ENCODE peak calls at places on chromosomes 4 and X, in eight cellular contexts. P is fibroblast of lung, W is left ventricle myocardium inferior, J is suprapubic skin, R is HCT116, B is lower lobe of right lung, E is transverse colon, G is ovary. S is an unnamed sample.

GRCh38 chr4:89653012-89653411 is 183.9 kb downstream of the SNCA start:
- DNase-seq in P (no peak), W (no peak), J (no peak), R (no peak), B (no peak), E (no peak), G (no peak), S (no peak)

GRCh38 chr4:15297344-15297743 is 130.5 kb upstream of the C1QTNF7 start:
- DNase-seq in P (no peak), W (no peak), J (no peak), R (no peak), B (no peak), E (no peak), G (no peak), S (no peak)

GRCh38 chrX:68599256-68600152 is 48.0 kb upstream of the STARD8 start:
- DNase-seq in P (no peak), W (no peak), J (no peak), R (no peak), B (no peak), E (no peak), G (no peak), S (peak; percentile 20)

GRCh38 chr4:100086766-100087431 is 103.4 kb downstream of the DDIT4L start:
- DNase-seq in P (no peak), W (no peak), J (no peak), R (no peak), B (no peak), E (no peak), G (no peak), S (peak; percentile 65)

GRCh38 chrX:148593987-148594386 is 93.6 kb downstream of the AFF2 start:
- DNase-seq in P (no peak), W (no peak), J (no peak), R (no peak), B (no peak), E (no peak), G (no peak), S (no peak)

GRCh38 chr4:142021761-142022160 is 385.4 kb downstream of the IL15 start:
- DNase-seq in P (no peak), W (no peak), J (no peak), R (no peak), B (no peak), E (no peak), G (no peak), S (no peak)

GRCh38 chr4:11814758-11815157 is 386.1 kb upstream of the HS3ST1 start:
- DNase-seq in P (no peak), W (no peak), J (no peak), R (no peak), B (no peak), E (no peak), G (no peak), S (no peak)

GRCh38 chrX:100980608-100981497 is 11.3 kb downstream of the ARL13A start:
- DNase-seq in P (peak; percentile 82), W (no peak), J (no peak), R (peak; percentile 73), B (peak; percentile 52), E (no peak), G (no peak), S (peak; percentile 85)

GRCh38 chr4:173525118-173526033 is 4.7 kb downstream of the HAND2 start:
- DNase-seq in P (no peak), W (no peak), J (no peak), R (no peak), B (no peak), E (no peak), G (peak; percentile 53), S (no peak)

GRCh38 chr4:52657630-52658501 is 1.2 kb downstream of the USP46 start:
- DNase-seq in P (peak; percentile 39), W (no peak), J (no peak), R (peak; percentile 6), B (no peak), E (no peak), G (peak; percentile 39), S (peak; percentile 47)

GRCh38 chr4:67035501-67035900 is 509.8 kb downstream of the CENPC start:
- DNase-seq in P (peak; percentile 80), W (no peak), J (no peak), R (no peak), B (no peak), E (no peak), G (no peak), S (peak; percentile 98)

GRCh38 chrX:73214366-73215094 is at the start of gene NAP1L2:
- DNase-seq in P (peak; percentile 54), W (peak; percentile 14), J (no peak), R (no peak), B (peak; percentile 36), E (peak; percentile 26), G (peak; percentile 22), S (peak; percentile 77)

GRCh38 chrX:24298191-24298590 is 15.7 kb downstream of the SUPT20HL2 start:
- DNase-seq in P (peak; percentile 19), W (no peak), J (no peak), R (no peak), B (no peak), E (no peak), G (no peak), S (peak; percentile 15)

GRCh38 chrX:70481871-70482270 is 37.2 kb downstream of the DLG3 start:
- DNase-seq in P (no peak), W (no peak), J (no peak), R (no peak), B (no peak), E (no peak), G (no peak), S (no peak)

GRCh38 chr4:186710521-186711119 is 13.0 kb downstream of the FAT1 start:
- DNase-seq in P (no peak), W (no peak), J (no peak), R (no peak), B (no peak), E (no peak), G (no peak), S (no peak)

GRCh38 chr4:14726441-14727405 is 275.6 kb upstream of the CPEB2 start:
- DNase-seq in P (peak; percentile 68), W (no peak), J (no peak), R (no peak), B (no peak), E (peak; percentile 19), G (no peak), S (peak; percentile 82)

GRCh38 chr4:122577808-122578781 is 42.8 kb downstream of the IL21 start:
- DNase-seq in P (peak; percentile 16), W (no peak), J (no peak), R (peak; percentile 48), B (no peak), E (peak; percentile 43), G (no peak), S (peak; percentile 75)

GRCh38 chr4:109977854-109978501 is 65.3 kb downstream of the EGF start:
- DNase-seq in P (peak; percentile 59), W (no peak), J (no peak), R (peak; percentile 27), B (no peak), E (no peak), G (no peak), S (peak; percentile 79)

GRCh38 chr4:88138561-88138960 is 19.9 kb downstream of the ABCG2 start:
- DNase-seq in P (peak; percentile 83), W (no peak), J (no peak), R (no peak), B (no peak), E (no peak), G (no peak), S (peak; percentile 76)

GRCh38 chrX:154378059-154378798 is 866 bp upstream of the EMD start:
- DNase-seq in P (no peak), W (peak; percentile 56), J (no peak), R (no peak), B (peak; percentile 75), E (peak; percentile 61), G (peak; percentile 80), S (peak; percentile 45)

GRCh38 chr4:105184316-105184988 is 37.8 kb downstream of the TET2 start:
- DNase-seq in P (peak; percentile 57), W (no peak), J (no peak), R (peak; percentile 1), B (no peak), E (no peak), G (no peak), S (no peak)

DNA sequence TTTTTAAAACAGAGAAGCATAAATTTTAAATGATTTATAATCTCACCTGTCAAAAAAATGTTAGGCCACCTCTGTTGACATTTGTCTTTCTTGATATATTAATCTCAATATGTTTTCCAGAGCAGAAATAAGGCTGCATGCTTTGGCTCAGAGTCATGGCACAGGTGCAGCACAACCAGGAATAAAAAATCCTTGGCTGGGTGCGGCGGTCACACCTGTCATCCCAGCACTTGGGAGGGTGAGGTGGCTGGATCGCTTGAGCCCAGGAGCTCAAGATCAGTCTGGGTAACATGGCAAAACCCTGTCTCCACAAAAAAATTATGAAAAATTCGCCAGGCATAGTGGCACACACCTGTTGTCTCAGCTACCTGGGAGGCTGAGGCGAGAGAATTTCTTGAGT is 18.1 kb downstream of the CPLX1 start:
- DNase-seq in P (no peak), W (no peak), J (no peak), R (no peak), B (peak; percentile 9), E (peak; percentile 61), G (no peak), S (no peak)
- H3K4me3 ChIP-seq in P (no peak overlapping the region), W (no peak overlapping the region), J (no peak overlapping the region), R (no peak overlapping the region), B (no peak overlapping the region), E (no peak overlapping the region), G (no peak overlapping the region), S (no peak overlapping the region)

DNA sequence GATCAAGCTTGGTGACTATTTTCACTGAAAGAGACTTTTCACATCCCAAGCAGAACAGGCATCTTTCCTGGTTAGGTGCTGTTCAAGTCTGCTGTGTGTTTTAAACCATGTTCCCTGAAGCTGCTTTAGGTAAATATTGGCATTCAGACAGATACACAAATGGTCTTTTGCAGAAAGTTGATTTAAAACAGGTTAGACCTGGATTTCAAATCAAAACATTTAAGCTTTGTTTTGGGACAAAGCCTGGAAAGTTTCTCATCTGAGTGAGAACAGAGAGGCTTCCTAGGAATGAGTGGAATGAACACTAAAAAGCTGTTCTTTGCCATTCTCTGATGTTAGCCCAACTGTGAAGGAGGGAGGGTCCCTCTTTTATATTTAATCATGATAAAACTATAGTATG is 10.1 kb downstream of the ANXA3 start:
- DNase-seq in P (peak; percentile 74), W (no peak), J (no peak), R (no peak), B (no peak), E (no peak), G (no peak), S (peak; percentile 75)
- H3K4me1 ChIP-seq in P (peaks cover 15% of the 10 kb centered on the region), W (peaks cover 71% of the 10 kb centered on the region), J (no peaks in the 10 kb centered on the region), R (peaks cover 96% of the 10 kb centered on the region), B (peaks cover 44% of the 10 kb centered on the region), E (peaks cover 16% of the 10 kb centered on the region), G (no peaks in the 10 kb centered on the region), S (peaks cover 74% of the 10 kb centered on the region)

GRCh38 chrX:65451663-65452062 is 82.9 kb downstream of the LAS1L start:
- DNase-seq in P (peak; percentile 8), W (no peak), J (no peak), R (peak; percentile 6), B (no peak), E (peak; percentile 8), G (no peak), S (peak; percentile 53)
- H3K4me3 ChIP-seq in P (no peak overlapping the region), W (no peak overlapping the region), J (no peak overlapping the region), R (no peak overlapping the region), B (no peak overlapping the region), E (no peak overlapping the region), G (no peak overlapping the region), S (no peak overlapping the region)

DNA sequence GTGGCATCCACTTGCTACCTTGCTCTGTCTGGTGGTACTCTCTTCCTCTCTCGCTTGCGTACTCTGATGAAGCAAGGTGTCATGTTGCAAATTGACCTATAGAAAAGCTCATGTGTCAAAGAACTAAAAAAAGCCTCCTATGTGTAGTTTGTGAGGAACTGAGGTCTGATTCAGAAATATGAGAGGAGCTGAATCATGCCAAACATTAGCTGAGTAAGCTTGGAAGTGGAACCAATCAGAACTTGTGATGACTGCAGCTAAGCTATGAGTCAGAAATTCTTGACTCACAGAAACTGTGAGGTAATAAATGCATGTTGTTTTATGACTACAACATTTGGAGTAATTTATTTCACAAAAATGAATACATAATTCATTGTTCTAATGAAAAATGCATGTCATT is 2138.8 kb downstream of the PCDH7 start:
- DNase-seq in P (peak; percentile 87), W (no peak), J (no peak), R (peak; percentile 56), B (no peak), E (no peak), G (no peak), S (peak; percentile 83)
- H3K4me1 ChIP-seq in P (no peaks in the 10 kb centered on the region), W (no peaks in the 10 kb centered on the region), J (no peaks in the 10 kb centered on the region), R (no peaks in the 10 kb centered on the region), B (no peaks in the 10 kb centered on the region), E (no peaks in the 10 kb centered on the region), G (no peaks in the 10 kb centered on the region), S (peaks cover 10% of the 10 kb centered on the region)